ENCODE peak calls at places on chromosomes 4 and X, in eight cellular contexts. V is astrocyte of the spinal cord; K is NCI-H2171 treated with DMSO at 0.1 percent for 48 hours; N is left colon; A is activated CD4-positive, alpha-beta T cell treated with anti-CD3 and anti-CD28 coated beads for 24 hours; T is cardiac muscle cell; B is activated naive CD8-positive, alpha-beta T cell treated with anti-CD3 and anti-CD28 coated beads, Interleukin-2, amount 10 ng/mL, durations not matched to agents 7 days and 5 days; J is nucleus accumbens. F is an unnamed sample.

GRCh38 chrX:21972721-21973120 is 32.2 kb downstream of the SMS start:
- DNase-seq in T (no peak), B (peak; percentile 38), V (peak; percentile 84), N (no peak), A (no peak), J (no peak), K (no peak), F (peak; percentile 36)

GRCh38 chr4:7886250-7886973 is 53.2 kb downstream of the AFAP1 start:
- DNase-seq in T (no peak), N (no peak), V (no peak), B (no peak), J (no peak), K (no peak), A (no peak), F (no peak)

GRCh38 chrX:110182362-110182761 is 135.5 kb downstream of the AMMECR1 start:
- DNase-seq in B (no peak), A (no peak), K (no peak), T (no peak), J (no peak), N (no peak), V (no peak), F (no peak)

GRCh38 chr4:152937535-152938236 is 1.6 kb downstream of the FHDC1 start:
- DNase-seq in N (peak; percentile 61), T (peak; percentile 37), J (no peak), V (peak; percentile 35), B (peak; percentile 52), K (no peak), A (no peak), F (no peak)

GRCh38 chr4:8402640-8403039 is 37.9 kb downstream of the ACOX3 start:
- DNase-seq in V (no peak), K (no peak), N (no peak), B (no peak), A (no peak), T (no peak), J (no peak), F (no peak)

GRCh38 chr4:158722917-158723793 is at the start of gene PPID:
- DNase-seq in B (peak; percentile 87), K (peak; percentile 78), N (peak; percentile 91), V (peak; percentile 83), J (peak; percentile 69), T (peak; percentile 87), A (peak; percentile 69), F (peak; percentile 24)

GRCh38 chr4:6746721-6747689 is 31.0 kb downstream of the BLOC1S4 start:
- DNase-seq in B (no peak), J (no peak), K (no peak), V (no peak), T (no peak), A (no peak), N (peak; percentile 84), F (no peak)

GRCh38 chr4:189917161-189917891 is 23.3 kb upstream of the FRG1 start:
- DNase-seq in V (no peak), J (no peak), T (no peak), K (no peak), N (no peak), B (no peak), A (no peak), F (no peak)

GRCh38 chr4:87975466-87975865 is at the start of gene SPP1:
- DNase-seq in N (no peak), V (peak; percentile 37), K (peak; percentile 44), A (no peak), J (peak; percentile 54), T (peak; percentile 28), B (no peak), F (no peak)

GRCh38 chrX:74423289-74423985 is 2.1 kb downstream of the SLC16A2 start:
- DNase-seq in K (no peak), V (no peak), A (no peak), N (no peak), B (no peak), T (peak; percentile 6), J (no peak), F (no peak)

GRCh38 chr4:26660261-26660660 is 76.4 kb downstream of the TBC1D19 start:
- DNase-seq in N (no peak), T (no peak), B (no peak), K (no peak), J (no peak), V (no peak), A (no peak), F (no peak)

GRCh38 chrX:52811065-52811625 is at the start of gene XAGE5:
- DNase-seq in J (no peak), K (no peak), B (no peak), T (no peak), V (no peak), N (no peak), A (no peak), F (no peak)

GRCh38 chrX:110675866-110676265 is 119.8 kb downstream of the CHRDL1 start:
- DNase-seq in K (no peak), J (no peak), N (no peak), T (no peak), V (peak; percentile 22), A (no peak), B (no peak), F (no peak)

GRCh38 chr4:27218013-27218412 is 357.4 kb downstream of the STIM2 start:
- DNase-seq in V (no peak), A (no peak), J (no peak), T (no peak), N (no peak), B (no peak), K (no peak), F (no peak)

GRCh38 chr4:1404573-1405248 is 1.5 kb downstream of the NKX1-1 start:
- DNase-seq in A (no peak), V (no peak), B (no peak), T (no peak), K (no peak), N (no peak), J (no peak), F (no peak)

GRCh38 chr4:131430302-131430701 is 1718.8 kb upstream of the PCDH10 start:
- DNase-seq in B (no peak), T (no peak), N (no peak), J (no peak), K (no peak), V (no peak), A (no peak), F (no peak)

GRCh38 chr4:4555916-4556315 is 14.1 kb upstream of the STX18 start:
- DNase-seq in V (peak; percentile 87), J (no peak), B (no peak), T (no peak), A (no peak), N (no peak), K (no peak), F (peak; percentile 37)

GRCh38 chrX:39757971-39758370 is 339.8 kb downstream of the BCOR start:
- DNase-seq in N (no peak), A (no peak), V (peak; percentile 73), K (no peak), J (no peak), T (no peak), B (no peak), F (no peak)

GRCh38 chr4:98283219-98284199 is 22.3 kb downstream of the RAP1GDS1 start:
- DNase-seq in B (no peak), J (no peak), V (peak; percentile 18), A (no peak), K (no peak), T (no peak), N (no peak), F (no peak)

GRCh38 chr4:89878611-89879010 is 16.0 kb upstream of the MMRN1 start:
- DNase-seq in B (no peak), T (no peak), K (no peak), J (no peak), N (no peak), A (no peak), V (no peak), F (no peak)

GRCh38 chr4:170581969-170582368 is 492.2 kb upstream of the AADAT start:
- DNase-seq in A (no peak), T (no peak), V (no peak), K (no peak), J (no peak), B (no peak), N (no peak), F (no peak)

GRCh38 chr4:39823193-39823592 is 125.3 kb downstream of the UBE2K start:
- DNase-seq in B (no peak), T (no peak), A (no peak), J (no peak), N (no peak), K (no peak), V (peak; percentile 39), F (peak; percentile 53)

GRCh38 chr4:81214518-81215218 is 354 bp downstream of the PRKG2 start:
- DNase-seq in N (peak; percentile 13), T (peak; percentile 56), V (peak; percentile 31), B (peak; percentile 38), A (no peak), K (peak; percentile 31), J (no peak), F (no peak)

GRCh38 chrX:119698835-119699234 is 5.9 kb upstream of the SEPTIN6 start:
- DNase-seq in T (peak; percentile 63), V (peak; percentile 59), K (peak; percentile 20), J (no peak), A (no peak), N (no peak), B (no peak), F (no peak)

GRCh38 chr4:52869196-52869595 is 7.1 kb downstream of the RASL11B start:
- DNase-seq in A (no peak), T (no peak), J (peak; percentile 23), K (peak; percentile 52), B (no peak), N (peak; percentile 46), V (peak; percentile 13), F (peak; percentile 41)

GRCh38 chr4:38368612-38369011 is 295.4 kb upstream of the KLF3 start:
- DNase-seq in V (peak; percentile 82), B (no peak), A (no peak), K (no peak), N (no peak), T (no peak), J (no peak), F (no peak)

GRCh38 chrX:66635360-66635759 is 3.5 kb downstream of the EDA2R start:
- DNase-seq in A (no peak), V (peak; percentile 90), N (no peak), T (no peak), J (no peak), B (no peak), K (no peak), F (peak; percentile 63)

GRCh38 chrX:41066391-41066790 is 18.9 kb upstream of the USP9X start:
- DNase-seq in T (no peak), N (no peak), V (no peak), J (no peak), K (no peak), A (no peak), B (no peak), F (no peak)

GRCh38 chr4:68905598-68906237 is 45.9 kb downstream of the UGT2A3 start:
- DNase-seq in V (peak; percentile 25), N (no peak), B (no peak), T (no peak), A (no peak), J (no peak), K (no peak), F (no peak)

GRCh38 chr4:23878912-23879732 is 10.7 kb downstream of the PPARGC1A start:
- DNase-seq in J (no peak), N (no peak), A (no peak), V (peak; percentile 67), T (peak; percentile 73), B (no peak), K (no peak), F (no peak)

GRCh38 chrX:71420686-71421085 is 54.5 kb downstream of the TAF1 start:
- DNase-seq in B (no peak), T (no peak), V (no peak), A (no peak), J (no peak), N (no peak), K (no peak), F (no peak)

GRCh38 chrX:18961686-18962085 is 22.2 kb downstream of the PHKA2 start:
- DNase-seq in J (no peak), B (no peak), K (no peak), T (no peak), V (peak; percentile 17), A (no peak), N (no peak), F (no peak)

GRCh38 chrX:95076449-95076848 is 1402.4 kb downstream of the FAM133A start:
- DNase-seq in J (no peak), T (peak; percentile 37), N (no peak), K (peak; percentile 4), A (no peak), V (peak; percentile 58), B (no peak), F (no peak)

GRCh38 chrX:85992811-85993229 is 54.5 kb downstream of the CHM start:
- DNase-seq in N (no peak), A (no peak), K (no peak), J (no peak), T (no peak), V (peak; percentile 44), B (no peak), F (no peak)